ENCODE peak calls at places on chromosomes 2 and 18, in ten cellular contexts. One of them, this sample, is unnamed.

GRCh38 chr18:70464343-70465114 is 175.7 kb downstream of the SOCS6 start:
- DNase-seq in HCT116: peak
- DNase-seq in BJ: no peak
- DNase-seq in BE2C: peak
- DNase-seq in fibroblast of the aortic adventitia: peak
- DNase-seq in astrocyte: peak
- DNase-seq in A549: peak
- DNase-seq in tibial artery: peak
- DNase-seq in fibroblast of lung: peak
- DNase-seq in IMR-90: peak
- DNase-seq in this sample: no peak

GRCh38 chr18:75553021-75553420 is 125.5 kb upstream of the SMIM21 start:
- DNase-seq in fibroblast of lung: no peak
- DNase-seq in A549: no peak
- DNase-seq in BE2C: no peak
- DNase-seq in astrocyte: no peak
- DNase-seq in BJ: no peak
- DNase-seq in tibial artery: no peak
- DNase-seq in HCT116: no peak
- DNase-seq in IMR-90: no peak
- DNase-seq in fibroblast of the aortic adventitia: no peak
- DNase-seq in this sample: no peak

GRCh38 chr2:70340921-70341765 is 39.3 kb upstream of the FAM136A start:
- DNase-seq in IMR-90: peak
- DNase-seq in fibroblast of the aortic adventitia: peak
- DNase-seq in BJ: no peak
- DNase-seq in BE2C: peak
- DNase-seq in fibroblast of lung: peak
- DNase-seq in astrocyte: peak
- DNase-seq in A549: peak
- DNase-seq in tibial artery: no peak
- DNase-seq in HCT116: peak
- DNase-seq in this sample: peak

GRCh38 chr2:150062416-150062815 is 425.1 kb downstream of the RND3 start:
- DNase-seq in fibroblast of the aortic adventitia: peak
- DNase-seq in fibroblast of lung: peak
- DNase-seq in A549: no peak
- DNase-seq in tibial artery: no peak
- DNase-seq in BJ: no peak
- DNase-seq in IMR-90: no peak
- DNase-seq in BE2C: no peak
- DNase-seq in astrocyte: no peak
- DNase-seq in HCT116: no peak
- DNase-seq in this sample: no peak

GRCh38 chr2:54586062-54586982 is 130.2 kb downstream of the SPTBN1 start:
- DNase-seq in fibroblast of the aortic adventitia: peak
- DNase-seq in IMR-90: peak
- DNase-seq in BE2C: no peak
- DNase-seq in A549: no peak
- DNase-seq in HCT116: no peak
- DNase-seq in astrocyte: peak
- DNase-seq in BJ: no peak
- DNase-seq in tibial artery: no peak
- DNase-seq in fibroblast of lung: peak
- DNase-seq in this sample: no peak

GRCh38 chr18:62586781-62587487 is 64.1 kb downstream of the ZCCHC2 start:
- DNase-seq in tibial artery: no peak
- DNase-seq in A549: no peak
- DNase-seq in IMR-90: no peak
- DNase-seq in fibroblast of the aortic adventitia: no peak
- DNase-seq in astrocyte: no peak
- DNase-seq in fibroblast of lung: no peak
- DNase-seq in BJ: no peak
- DNase-seq in BE2C: no peak
- DNase-seq in HCT116: no peak
- DNase-seq in this sample: no peak

GRCh38 chr2:46355756-46356155 is 58.5 kb downstream of the EPAS1 start:
- DNase-seq in BE2C: no peak
- DNase-seq in HCT116: no peak
- DNase-seq in fibroblast of lung: no peak
- DNase-seq in tibial artery: no peak
- DNase-seq in fibroblast of the aortic adventitia: no peak
- DNase-seq in A549: no peak
- DNase-seq in BJ: no peak
- DNase-seq in astrocyte: no peak
- DNase-seq in IMR-90: no peak
- DNase-seq in this sample: no peak

GRCh38 chr2:237967463-237967871 is 653 bp downstream of the UBE2F start:
- DNase-seq in fibroblast of the aortic adventitia: peak
- DNase-seq in astrocyte: no peak
- DNase-seq in HCT116: no peak
- DNase-seq in BJ: no peak
- DNase-seq in BE2C: no peak
- DNase-seq in tibial artery: no peak
- DNase-seq in IMR-90: no peak
- DNase-seq in A549: no peak
- DNase-seq in fibroblast of lung: peak
- DNase-seq in this sample: no peak

GRCh38 chr2:127456960-127457359 is 38.7 kb downstream of the PROC start:
- DNase-seq in HCT116: no peak
- DNase-seq in fibroblast of lung: no peak
- DNase-seq in tibial artery: no peak
- DNase-seq in BE2C: no peak
- DNase-seq in A549: no peak
- DNase-seq in astrocyte: no peak
- DNase-seq in fibroblast of the aortic adventitia: no peak
- DNase-seq in BJ: no peak
- DNase-seq in IMR-90: no peak
- DNase-seq in this sample: no peak

DNA sequence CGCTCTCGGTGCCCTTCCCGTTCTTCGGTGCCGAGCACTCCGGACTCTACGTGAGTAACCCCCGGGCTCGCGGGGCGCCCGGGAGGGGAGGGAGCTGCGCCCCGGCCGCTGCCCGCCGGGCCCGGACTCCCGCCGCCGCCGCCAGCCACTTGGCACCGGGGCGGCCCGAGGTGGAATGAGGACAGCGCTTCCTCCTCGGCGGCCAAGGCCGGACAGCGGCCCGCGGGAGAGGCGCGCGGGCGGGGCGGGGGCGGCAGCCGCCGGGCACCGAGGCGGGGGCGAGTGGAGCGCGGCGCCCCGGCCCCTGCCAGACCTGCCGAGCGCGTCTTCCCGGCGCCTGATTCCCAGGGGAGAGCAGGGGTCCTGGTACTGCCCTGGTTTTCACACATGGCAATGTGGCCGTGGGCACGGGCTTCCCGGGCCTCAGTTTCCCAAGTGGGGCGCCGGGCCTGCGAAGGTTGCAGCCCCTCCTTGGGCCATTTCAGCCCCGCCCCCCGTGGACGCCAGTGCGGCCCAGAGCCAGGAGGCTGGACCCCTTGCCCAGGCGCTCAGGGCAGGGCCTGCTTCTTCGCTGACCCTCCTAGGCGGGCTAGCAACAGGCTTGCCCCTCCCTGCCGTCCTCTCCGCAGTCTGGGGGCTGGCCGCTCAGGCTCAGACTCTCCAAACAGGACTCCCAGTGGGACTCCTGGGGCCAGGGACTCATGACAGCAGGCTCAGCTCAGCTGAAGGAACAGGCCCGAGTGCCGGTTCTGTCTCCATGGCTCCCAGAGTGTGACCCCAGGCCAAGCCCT is 778 bp downstream of the SNED1 start:
- DNase-seq in A549: no peak
- DNase-seq in BE2C: peak
- DNase-seq in BJ: no peak
- DNase-seq in HCT116: no peak
- DNase-seq in astrocyte: no peak
- DNase-seq in fibroblast of the aortic adventitia: no peak
- DNase-seq in IMR-90: no peak
- DNase-seq in tibial artery: peak
- DNase-seq in fibroblast of lung: peak
- DNase-seq in this sample: no peak
- H3K4me3 ChIP-seq in A549: peak
- H3K4me3 ChIP-seq in BE2C: no peak
- H3K4me3 ChIP-seq in BJ: peak
- H3K4me3 ChIP-seq in HCT116: peak
- H3K4me3 ChIP-seq in astrocyte: peak
- H3K4me3 ChIP-seq in fibroblast of the aortic adventitia: peak
- H3K4me3 ChIP-seq in IMR-90: peak
- H3K4me3 ChIP-seq in tibial artery: peak
- H3K4me3 ChIP-seq in fibroblast of lung: peak
- H3K4me3 ChIP-seq in this sample: no peak

GRCh38 chr2:168246483-168247340 is 683 bp downstream of the STK39 start:
- DNase-seq in BE2C: peak
- DNase-seq in fibroblast of the aortic adventitia: peak
- DNase-seq in BJ: no peak
- DNase-seq in fibroblast of lung: peak
- DNase-seq in HCT116: no peak
- DNase-seq in A549: peak
- DNase-seq in tibial artery: peak
- DNase-seq in IMR-90: peak
- DNase-seq in astrocyte: peak
- DNase-seq in this sample: no peak
- TF ChIP-seq CTCF in BE2C: peak
- TF ChIP-seq CTCF in fibroblast of the aortic adventitia: peak
- TF ChIP-seq CTCF in BJ: peak
- TF ChIP-seq CTCF in fibroblast of lung: peak
- TF ChIP-seq CTCF in HCT116: peak
- TF ChIP-seq CTCF in A549: peak
- TF ChIP-seq CTCF in tibial artery: no peak
- TF ChIP-seq CTCF in IMR-90: peak
- TF ChIP-seq CTCF in astrocyte: no peak
- TF ChIP-seq CTCF in this sample: peak

DNA sequence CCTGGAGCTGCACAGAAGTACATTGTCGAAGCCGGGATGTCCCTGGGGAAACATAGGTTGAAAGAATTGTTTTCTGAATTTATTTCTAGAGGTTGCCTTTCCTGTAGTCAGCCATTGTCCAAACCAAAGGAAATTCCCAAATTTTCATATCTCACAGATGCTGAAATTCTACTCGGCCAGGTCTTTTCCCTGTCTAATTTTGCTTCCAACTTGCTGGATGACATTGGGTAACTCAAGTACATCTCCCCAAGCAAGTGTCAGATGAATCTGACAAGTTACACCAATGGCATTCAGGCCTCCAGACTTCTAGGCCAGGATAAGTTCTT is 47.5 kb upstream of the ROCK2 start:
- DNase-seq in BE2C: no peak
- DNase-seq in astrocyte: no peak
- DNase-seq in fibroblast of the aortic adventitia: no peak
- DNase-seq in tibial artery: no peak
- DNase-seq in fibroblast of lung: no peak
- DNase-seq in A549: no peak
- DNase-seq in HCT116: no peak
- DNase-seq in BJ: no peak
- DNase-seq in IMR-90: no peak
- DNase-seq in this sample: no peak
- H3K4me3 ChIP-seq in BE2C: no peak
- H3K4me3 ChIP-seq in astrocyte: no peak
- H3K4me3 ChIP-seq in fibroblast of the aortic adventitia: no peak
- H3K4me3 ChIP-seq in tibial artery: no peak
- H3K4me3 ChIP-seq in fibroblast of lung: no peak
- H3K4me3 ChIP-seq in A549: no peak
- H3K4me3 ChIP-seq in HCT116: no peak
- H3K4me3 ChIP-seq in BJ: no peak
- H3K4me3 ChIP-seq in IMR-90: no peak
- H3K4me3 ChIP-seq in this sample: no peak

DNA sequence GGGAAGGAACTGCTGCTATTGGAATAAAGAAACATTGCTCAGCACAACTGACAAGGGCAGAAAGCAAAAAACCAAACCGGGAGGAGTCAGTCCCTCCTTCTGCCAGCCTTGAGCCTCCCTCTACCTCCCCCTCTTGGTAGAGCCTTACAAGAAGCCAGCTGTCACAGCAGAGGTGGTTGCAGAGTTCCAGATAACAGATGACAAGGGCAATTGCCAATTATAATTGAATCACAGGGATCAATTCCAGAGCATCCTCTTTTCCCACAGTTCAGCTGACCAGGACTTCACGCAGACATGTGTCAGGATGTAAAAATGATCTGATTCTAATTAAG is 548.2 kb upstream of the LRRTM1 start:
- DNase-seq in IMR-90: no peak
- DNase-seq in BE2C: no peak
- DNase-seq in HCT116: no peak
- DNase-seq in fibroblast of the aortic adventitia: no peak
- DNase-seq in BJ: no peak
- DNase-seq in tibial artery: no peak
- DNase-seq in astrocyte: no peak
- DNase-seq in fibroblast of lung: no peak
- DNase-seq in A549: no peak
- DNase-seq in this sample: no peak
- TF ChIP-seq CTCF in IMR-90: no peak
- TF ChIP-seq CTCF in BE2C: peak
- TF ChIP-seq CTCF in HCT116: no peak
- TF ChIP-seq CTCF in fibroblast of the aortic adventitia: no peak
- TF ChIP-seq CTCF in BJ: no peak
- TF ChIP-seq CTCF in tibial artery: no peak
- TF ChIP-seq CTCF in astrocyte: no peak
- TF ChIP-seq CTCF in fibroblast of lung: no peak
- TF ChIP-seq CTCF in A549: no peak
- TF ChIP-seq CTCF in this sample: no peak

DNA sequence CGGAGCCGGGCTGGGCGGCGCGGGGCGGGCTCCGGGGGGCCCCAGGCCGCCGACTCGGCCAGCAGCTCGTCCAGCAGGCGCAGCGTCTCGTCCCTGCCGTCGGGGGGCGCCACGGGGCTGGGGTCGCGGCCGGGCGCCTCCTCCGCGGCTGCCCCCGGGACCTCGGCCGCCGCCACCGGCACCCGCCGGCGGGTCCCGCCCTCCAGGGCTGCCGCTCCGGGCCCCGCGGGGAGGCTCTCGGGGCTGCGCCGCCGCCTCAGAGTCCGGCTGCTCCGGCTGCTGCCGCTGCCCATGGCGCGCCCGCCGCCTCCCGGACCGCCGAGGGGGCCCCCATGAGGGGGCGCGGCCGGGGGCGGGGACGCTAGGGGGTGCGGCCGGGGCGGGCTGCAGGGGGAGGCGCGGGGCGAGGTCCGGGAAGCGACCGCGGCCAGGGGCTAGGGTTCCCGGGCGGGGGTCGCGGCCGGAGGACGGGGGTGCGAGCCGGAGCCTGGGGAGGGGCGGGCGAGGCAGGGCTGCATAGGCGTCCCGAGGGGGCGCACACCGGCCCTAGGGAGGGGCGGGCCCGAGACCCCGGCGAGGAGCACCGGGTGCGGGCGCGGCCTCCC is at the start of gene CYS1:
- DNase-seq in astrocyte: no peak
- DNase-seq in A549: peak
- DNase-seq in BE2C: no peak
- DNase-seq in IMR-90: no peak
- DNase-seq in HCT116: no peak
- DNase-seq in fibroblast of the aortic adventitia: no peak
- DNase-seq in BJ: no peak
- DNase-seq in tibial artery: no peak
- DNase-seq in fibroblast of lung: peak
- DNase-seq in this sample: no peak
- H3K4me3 ChIP-seq in astrocyte: peak
- H3K4me3 ChIP-seq in A549: peak
- H3K4me3 ChIP-seq in BE2C: peak
- H3K4me3 ChIP-seq in IMR-90: peak
- H3K4me3 ChIP-seq in HCT116: peak
- H3K4me3 ChIP-seq in fibroblast of the aortic adventitia: peak
- H3K4me3 ChIP-seq in BJ: peak
- H3K4me3 ChIP-seq in tibial artery: peak
- H3K4me3 ChIP-seq in fibroblast of lung: peak
- H3K4me3 ChIP-seq in this sample: peak